ENCODE peak calls at places on chromosomes 16 and 17, in six cellular contexts. J is HCT116, Q is GM12878, N is SK-N-SH, T is K562, A is HepG2. E is an unnamed sample. For H3K4me1, the result is how much of the 10 kb centered on the place peaks cover.

GRCh38 chr16:87002717-87003413 is 314.3 kb downstream of the C16orf95 start:
- DNase-seq in J (no peak), Q (no peak), N (no peak), T (no peak), A (no peak), E (no peak)

GRCh38 chr17:20203761-20204263 is 194.7 kb downstream of the SPECC1 start:
- DNase-seq in J (no peak), Q (peak), N (no peak), T (no peak), A (no peak), E (no peak)

GRCh38 chr16:87675111-87675510 is 72.8 kb downstream of the JPH3 start:
- DNase-seq in J (no peak), Q (no peak), N (no peak), T (no peak), A (no peak), E (no peak)

GRCh38 chr16:85470873-85471272 is 142.2 kb upstream of the GSE1 start:
- DNase-seq in J (no peak), Q (no peak), N (no peak), T (no peak), A (no peak), E (no peak)

GRCh38 chr17:17783121-17783824 is 53.5 kb downstream of the SREBF1 start:
- DNase-seq in J (no peak), Q (peak), N (peak), T (peak), A (no peak), E (no peak)

GRCh38 chr16:81522141-81522701 is 77.6 kb downstream of the CMIP start:
- DNase-seq in J (peak), Q (no peak), N (peak), T (peak), A (no peak), E (no peak)

GRCh38 chr16:89343501-89344291 is 126.2 kb downstream of the ZNF778 start:
- DNase-seq in J (peak), Q (no peak), N (no peak), T (no peak), A (no peak), E (no peak)

GRCh38 chr17:32575865-32576264 is 89.1 kb downstream of the CDK5R1 start:
- DNase-seq in J (no peak), Q (no peak), N (no peak), T (no peak), A (no peak), E (no peak)

GRCh38 chr17:7004398-7005253 is 7.8 kb upstream of the RNASEK start:
- DNase-seq in J (peak), Q (peak), N (peak), T (peak), A (peak), E (no peak)

GRCh38 chr16:11064846-11065245 is 120.5 kb downstream of the CLEC16A start:
- DNase-seq in J (no peak), Q (no peak), N (no peak), T (no peak), A (no peak), E (no peak)

GRCh38 chr17:61394630-61395408 is 4.8 kb upstream of the TBX2 start:
- DNase-seq in J (no peak), Q (no peak), N (peak), T (no peak), A (no peak), E (no peak)

GRCh38 chr16:27859020-27859419 is 204.5 kb downstream of the GSG1L start:
- DNase-seq in J (no peak), Q (no peak), N (no peak), T (no peak), A (peak), E (no peak)

GRCh38 chr17:75331671-75332070 is 42.4 kb upstream of the SLC25A19 start:
- DNase-seq in J (no peak), Q (no peak), N (no peak), T (no peak), A (no peak), E (no peak)

GRCh38 chr17:75340636-75341035 is 51.4 kb upstream of the SLC25A19 start:
- DNase-seq in J (no peak), Q (no peak), N (no peak), T (no peak), A (no peak), E (no peak)

GRCh38 chr17:75338335-75338734 is 49.1 kb upstream of the SLC25A19 start:
- DNase-seq in J (no peak), Q (no peak), N (no peak), T (no peak), A (no peak), E (no peak)

GRCh38 chr17:75334723-75335122 is 45.5 kb upstream of the SLC25A19 start:
- DNase-seq in J (no peak), Q (no peak), N (no peak), T (no peak), A (no peak), E (no peak)

GRCh38 chr17:75335315-75335714 is 46.1 kb upstream of the SLC25A19 start:
- DNase-seq in J (no peak), Q (no peak), N (peak), T (no peak), A (no peak), E (no peak)
- H3K4me1 ChIP-seq in J (under half), Q (under half), N (under half), T (under half), A (under half), E (under half)

GRCh38 chr17:47702391-47702995 is 8.5 kb downstream of the TBKBP1 start:
- DNase-seq in J (no peak), Q (no peak), N (no peak), T (no peak), A (no peak), E (no peak)

GRCh38 chr17:47704781-47705180 is 10.8 kb downstream of the TBKBP1 start:
- DNase-seq in J (no peak), Q (no peak), N (no peak), T (no peak), A (no peak), E (no peak)

GRCh38 chr17:47703191-47703591 is 9.2 kb downstream of the TBKBP1 start:
- DNase-seq in J (no peak), Q (no peak), N (no peak), T (no peak), A (no peak), E (no peak)

GRCh38 chr17:47704116-47704515 is 10.2 kb downstream of the TBKBP1 start:
- DNase-seq in J (no peak), Q (no peak), N (no peak), T (no peak), A (no peak), E (no peak)

DNA sequence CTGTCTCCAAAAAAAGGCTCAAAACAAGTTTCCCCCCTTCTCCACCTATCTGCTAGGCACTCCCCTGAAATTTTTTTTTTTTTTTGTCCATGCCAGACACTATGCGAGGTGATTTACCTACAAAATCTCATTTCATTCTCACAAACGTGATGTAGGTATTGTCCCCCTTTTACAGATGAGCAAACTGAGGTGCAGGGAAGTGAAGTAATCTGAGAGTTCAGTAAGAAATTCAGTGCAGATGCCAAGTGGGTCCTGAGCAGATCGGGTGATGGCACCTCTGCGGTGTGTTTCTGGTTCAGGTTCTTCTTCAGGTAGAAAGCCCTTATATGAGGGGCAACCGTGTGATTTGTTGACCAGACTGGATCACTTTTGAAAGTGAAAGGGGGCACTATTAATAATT is 9.7 kb downstream of the TBKBP1 start:
- DNase-seq in J (no peak), Q (no peak), N (no peak), T (no peak), A (no peak), E (no peak)
- TF ChIP-seq REST in J (no peak), Q (no peak), N (no peak), T (no peak), A (no peak), E (no peak)

GRCh38 chr16:61677776-61678175 is 358.5 kb downstream of the CDH8 start:
- DNase-seq in J (no peak), Q (no peak), N (no peak), T (no peak), A (no peak), E (no peak)

GRCh38 chr16:61684566-61684965 is 351.7 kb downstream of the CDH8 start:
- DNase-seq in J (no peak), Q (no peak), N (no peak), T (no peak), A (no peak), E (no peak)

GRCh38 chr16:61681673-61682072 is 354.6 kb downstream of the CDH8 start:
- DNase-seq in J (no peak), Q (no peak), N (no peak), T (no peak), A (no peak), E (no peak)

GRCh38 chr16:61678182-61678581 is 358.1 kb downstream of the CDH8 start:
- DNase-seq in J (no peak), Q (no peak), N (no peak), T (no peak), A (no peak), E (no peak)

GRCh38 chr16:61681124-61681523 is 355.1 kb downstream of the CDH8 start:
- DNase-seq in J (no peak), Q (no peak), N (no peak), T (no peak), A (no peak), E (no peak)
- TF ChIP-seq SIN3A in J (no peak), Q (no peak), N (no peak), T (no peak), A (no peak), E (no peak)

DNA sequence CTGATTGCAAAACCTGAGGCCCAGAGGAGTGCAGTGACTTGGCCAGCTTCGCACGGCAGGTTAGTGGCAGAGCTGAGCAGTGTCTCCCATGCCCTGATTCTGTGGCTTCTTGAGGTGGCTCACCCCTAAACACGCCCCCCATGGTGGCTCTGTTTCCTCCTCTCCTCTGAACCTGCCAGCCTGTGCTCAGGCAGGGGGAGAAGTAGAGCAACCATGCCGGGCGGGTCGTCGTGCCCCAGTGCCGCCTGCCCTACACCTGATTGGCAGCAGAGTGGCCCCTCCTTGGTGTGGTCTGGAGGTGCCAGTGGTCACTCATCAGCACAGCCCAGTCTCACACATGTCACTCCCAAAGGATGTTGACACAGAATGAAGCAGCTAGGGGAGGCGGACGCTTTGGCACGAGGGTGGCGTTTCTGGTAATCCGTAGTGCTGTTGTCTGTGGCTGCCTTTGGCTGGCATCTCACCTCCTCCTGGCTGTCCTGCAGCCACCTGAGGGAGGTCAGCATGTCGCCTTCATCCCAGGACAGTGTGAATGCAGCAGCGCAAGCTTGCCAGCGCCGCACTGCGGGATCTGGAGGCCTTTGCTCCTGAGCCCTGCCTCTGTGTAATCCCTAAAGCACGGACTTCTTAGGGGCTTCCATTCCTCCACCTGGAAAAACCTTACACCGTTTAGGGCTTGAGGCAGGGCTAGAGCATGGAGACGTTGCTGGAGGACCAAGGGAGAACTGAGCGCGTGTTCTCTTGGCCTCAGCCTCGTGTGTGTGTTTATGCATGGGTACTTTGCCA is 294.7 kb downstream of the SEC14L1 start:
- DNase-seq in J (no peak), Q (no peak), N (no peak), T (no peak), A (no peak), E (no peak)
- H3K4me1 ChIP-seq in J (under half), Q (half or more), N (half or more), T (half or more), A (under half), E (under half)

GRCh38 chr16:52577130-52577706 is 30.3 kb upstream of the TOX3 start:
- DNase-seq in J (no peak), Q (no peak), N (no peak), T (no peak), A (no peak), E (no peak)

GRCh38 chr16:52580488-52580887 is 33.5 kb upstream of the TOX3 start:
- DNase-seq in J (no peak), Q (no peak), N (no peak), T (no peak), A (no peak), E (no peak)

GRCh38 chr16:52581530-52581929 is 34.6 kb upstream of the TOX3 start:
- DNase-seq in J (no peak), Q (no peak), N (no peak), T (no peak), A (peak), E (no peak)

GRCh38 chr16:52578829-52579193 is 31.9 kb upstream of the TOX3 start:
- DNase-seq in J (no peak), Q (no peak), N (no peak), T (no peak), A (no peak), E (no peak)

DNA sequence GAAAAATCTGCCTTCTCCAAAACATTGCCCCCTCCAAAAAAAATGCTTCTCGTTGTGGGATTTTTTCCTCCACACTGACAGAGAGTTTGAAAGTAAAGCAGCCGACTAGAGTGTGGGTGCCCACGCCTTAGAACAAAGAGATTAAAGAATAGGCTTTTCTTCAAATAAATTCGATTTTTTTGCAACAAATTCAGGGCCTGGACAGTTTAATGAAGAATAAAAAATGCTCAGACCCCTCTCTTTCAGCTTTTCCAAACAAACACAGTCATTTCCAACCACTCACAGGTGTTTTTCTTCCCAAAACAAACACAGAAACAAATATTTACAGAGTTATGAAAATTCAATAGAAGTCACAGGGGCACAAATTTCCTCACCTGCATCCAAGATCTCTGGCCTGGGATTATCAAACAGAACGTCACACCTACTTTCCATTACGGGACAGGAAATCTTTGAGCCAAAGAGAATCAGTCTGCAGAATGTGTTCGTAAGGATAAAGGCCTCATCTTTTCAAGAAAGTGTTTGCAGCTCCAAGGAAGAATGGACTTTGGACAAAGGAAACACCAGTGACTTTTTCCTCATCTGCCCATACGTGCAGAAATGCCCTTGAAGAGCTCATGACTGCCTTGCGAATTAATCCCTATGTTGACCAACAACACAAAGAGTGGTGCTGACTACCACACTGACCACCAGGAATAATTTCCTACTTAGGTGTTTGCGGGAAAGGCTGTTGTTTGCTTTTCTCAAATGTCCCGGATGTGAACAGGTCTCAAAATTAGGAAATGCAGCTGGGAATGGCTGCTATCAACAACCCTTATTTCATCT is 31.3 kb upstream of the TOX3 start:
- DNase-seq in J (no peak), Q (no peak), N (no peak), T (no peak), A (peak), E (no peak)
- TF ChIP-seq REST in J (no peak), Q (no peak), N (no peak), T (no peak), A (no peak), E (no peak)

GRCh38 chr16:49811630-49812334 is 44.1 kb downstream of the ZNF423 start:
- DNase-seq in J (no peak), Q (no peak), N (peak), T (no peak), A (no peak), E (no peak)
- TF ChIP-seq SIN3A in J (no peak), Q (no peak), N (no peak), T (no peak), A (no peak), E (no peak)

GRCh38 chr17:42848093-42848492 is 2.9 kb upstream of the AOC3 start:
- DNase-seq in J (no peak), Q (no peak), N (no peak), T (no peak), A (no peak), E (no peak)

GRCh38 chr17:42850964-42851363 is at the start of gene AOC3:
- DNase-seq in J (no peak), Q (no peak), N (no peak), T (no peak), A (peak), E (no peak)

GRCh38 chr17:42846594-42847280 is 2.4 kb downstream of the AOC2 start:
- DNase-seq in J (no peak), Q (no peak), N (no peak), T (no peak), A (peak), E (no peak)

GRCh38 chr17:42849451-42850157 is 1.4 kb upstream of the AOC3 start:
- DNase-seq in J (no peak), Q (no peak), N (no peak), T (peak), A (no peak), E (no peak)

GRCh38 chr17:42849031-42849430 is 2.0 kb upstream of the AOC3 start:
- DNase-seq in J (no peak), Q (no peak), N (no peak), T (no peak), A (no peak), E (no peak)
- H3K4me1 ChIP-seq in J (under half), Q (under half), N (under half), T (under half), A (half or more), E (under half)

DNA sequence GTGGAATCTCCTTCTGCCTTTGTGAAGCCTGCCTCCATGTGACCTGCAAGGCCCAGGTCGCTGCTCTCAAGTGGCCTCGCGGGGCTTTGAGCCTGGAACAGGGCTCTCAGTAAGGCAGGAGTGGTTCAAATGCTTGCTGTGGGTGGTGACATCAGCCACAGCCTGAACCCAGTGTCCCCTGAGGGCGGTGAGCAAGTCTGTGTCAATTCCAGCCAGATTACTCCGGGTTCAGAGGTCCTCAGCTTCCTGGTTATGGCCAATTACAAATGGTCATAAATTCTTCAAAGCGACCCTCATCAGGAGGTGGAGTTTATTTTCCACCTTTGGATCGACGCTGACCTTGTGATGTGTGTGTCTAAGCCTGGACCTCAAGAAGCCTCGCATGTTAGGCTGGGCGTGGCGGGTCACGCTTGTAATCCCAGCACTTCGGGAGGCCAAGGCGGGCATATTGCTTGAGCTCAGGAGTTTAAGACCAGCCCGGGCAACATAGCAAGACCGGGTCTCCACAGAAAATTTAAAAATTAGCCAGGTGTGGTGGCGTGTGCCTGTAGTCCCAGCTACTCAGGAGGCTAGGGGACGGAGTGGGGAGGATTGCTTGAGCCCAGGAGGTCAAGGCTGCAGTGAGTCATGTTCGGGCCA is 17.3 kb downstream of the LGALS3BP start:
- DNase-seq in J (peak), Q (no peak), N (peak), T (no peak), A (peak), E (no peak)
- TF ChIP-seq REST in J (no peak), Q (no peak), N (no peak), T (no peak), A (no peak), E (no peak)

E was measured in Panc1.